ENCODE peak calls at places on chromosomes 6 and 20, in ten cellular contexts. One of them, this sample, is unnamed. For H3K27me3, the result is how much of the 10 kb centered on the place peaks cover.

GRCh38 chr6:41942045-41942851 is 640 bp upstream of the CCND3 start:
- DNase-seq in H1: no peak
- DNase-seq in naive thymus-derived CD4-positive, alpha-beta T cell: peak
- DNase-seq in left lung: no peak
- DNase-seq in body of pancreas: no peak
- DNase-seq in CD8-positive, alpha-beta T cell: no peak
- DNase-seq in esophagus squamous epithelium: no peak
- DNase-seq in brain microvascular endothelial cell: no peak
- DNase-seq in endodermal cell: no peak
- DNase-seq in cardiac muscle cell: no peak
- DNase-seq in this sample: no peak

GRCh38 chr6:29447670-29448069 is 8.6 kb downstream of the OR10C1 start:
- DNase-seq in H1: peak
- DNase-seq in esophagus squamous epithelium: no peak
- DNase-seq in naive thymus-derived CD4-positive, alpha-beta T cell: no peak
- DNase-seq in brain microvascular endothelial cell: peak
- DNase-seq in endodermal cell: no peak
- DNase-seq in cardiac muscle cell: peak
- DNase-seq in body of pancreas: no peak
- DNase-seq in CD8-positive, alpha-beta T cell: no peak
- DNase-seq in left lung: no peak
- DNase-seq in this sample: no peak

GRCh38 chr6:166849762-166850181 is 106.6 kb downstream of the RNASET2 start:
- DNase-seq in naive thymus-derived CD4-positive, alpha-beta T cell: no peak
- DNase-seq in esophagus squamous epithelium: no peak
- DNase-seq in cardiac muscle cell: no peak
- DNase-seq in brain microvascular endothelial cell: peak
- DNase-seq in H1: no peak
- DNase-seq in CD8-positive, alpha-beta T cell: no peak
- DNase-seq in endodermal cell: no peak
- DNase-seq in left lung: no peak
- DNase-seq in body of pancreas: no peak
- DNase-seq in this sample: peak

GRCh38 chr6:163661271-163661671 is 246.8 kb downstream of the QKI start:
- DNase-seq in left lung: no peak
- DNase-seq in esophagus squamous epithelium: no peak
- DNase-seq in CD8-positive, alpha-beta T cell: no peak
- DNase-seq in body of pancreas: no peak
- DNase-seq in cardiac muscle cell: no peak
- DNase-seq in naive thymus-derived CD4-positive, alpha-beta T cell: no peak
- DNase-seq in brain microvascular endothelial cell: no peak
- DNase-seq in endodermal cell: no peak
- DNase-seq in H1: no peak
- DNase-seq in this sample: no peak

GRCh38 chr20:53319716-53320115 is 273.9 kb downstream of the ZNF217 start:
- DNase-seq in cardiac muscle cell: no peak
- DNase-seq in esophagus squamous epithelium: no peak
- DNase-seq in H1: no peak
- DNase-seq in CD8-positive, alpha-beta T cell: no peak
- DNase-seq in left lung: no peak
- DNase-seq in brain microvascular endothelial cell: no peak
- DNase-seq in naive thymus-derived CD4-positive, alpha-beta T cell: no peak
- DNase-seq in endodermal cell: no peak
- DNase-seq in body of pancreas: no peak
- DNase-seq in this sample: no peak

GRCh38 chr6:37284781-37285180 is 26.8 kb upstream of the TMEM217 start:
- DNase-seq in endodermal cell: no peak
- DNase-seq in left lung: no peak
- DNase-seq in esophagus squamous epithelium: no peak
- DNase-seq in naive thymus-derived CD4-positive, alpha-beta T cell: no peak
- DNase-seq in body of pancreas: no peak
- DNase-seq in H1: no peak
- DNase-seq in brain microvascular endothelial cell: no peak
- DNase-seq in CD8-positive, alpha-beta T cell: no peak
- DNase-seq in cardiac muscle cell: no peak
- DNase-seq in this sample: no peak

GRCh38 chr6:75144396-75144795 is 61.5 kb downstream of the COL12A1 start:
- DNase-seq in CD8-positive, alpha-beta T cell: no peak
- DNase-seq in brain microvascular endothelial cell: no peak
- DNase-seq in endodermal cell: no peak
- DNase-seq in cardiac muscle cell: no peak
- DNase-seq in esophagus squamous epithelium: no peak
- DNase-seq in H1: no peak
- DNase-seq in body of pancreas: no peak
- DNase-seq in naive thymus-derived CD4-positive, alpha-beta T cell: no peak
- DNase-seq in left lung: no peak
- DNase-seq in this sample: no peak

GRCh38 chr20:63232235-63233060 is 3.3 kb upstream of the BIRC7 start:
- DNase-seq in body of pancreas: no peak
- DNase-seq in naive thymus-derived CD4-positive, alpha-beta T cell: no peak
- DNase-seq in left lung: peak
- DNase-seq in cardiac muscle cell: no peak
- DNase-seq in endodermal cell: no peak
- DNase-seq in CD8-positive, alpha-beta T cell: no peak
- DNase-seq in brain microvascular endothelial cell: peak
- DNase-seq in H1: no peak
- DNase-seq in esophagus squamous epithelium: no peak
- DNase-seq in this sample: no peak

GRCh38 chr6:30450548-30450907 is 38.8 kb upstream of the HLA-E start:
- DNase-seq in naive thymus-derived CD4-positive, alpha-beta T cell: no peak
- DNase-seq in H1: no peak
- DNase-seq in endodermal cell: no peak
- DNase-seq in cardiac muscle cell: no peak
- DNase-seq in body of pancreas: no peak
- DNase-seq in esophagus squamous epithelium: no peak
- DNase-seq in left lung: no peak
- DNase-seq in CD8-positive, alpha-beta T cell: no peak
- DNase-seq in brain microvascular endothelial cell: no peak
- DNase-seq in this sample: no peak

GRCh38 chr6:30446259-30446658 is 43.0 kb upstream of the HLA-E start:
- DNase-seq in cardiac muscle cell: no peak
- DNase-seq in H1: no peak
- DNase-seq in naive thymus-derived CD4-positive, alpha-beta T cell: no peak
- DNase-seq in body of pancreas: no peak
- DNase-seq in left lung: no peak
- DNase-seq in esophagus squamous epithelium: no peak
- DNase-seq in endodermal cell: no peak
- DNase-seq in CD8-positive, alpha-beta T cell: no peak
- DNase-seq in brain microvascular endothelial cell: no peak
- DNase-seq in this sample: no peak

GRCh38 chr6:30447237-30447636 is 42.1 kb upstream of the HLA-E start:
- DNase-seq in left lung: no peak
- DNase-seq in naive thymus-derived CD4-positive, alpha-beta T cell: no peak
- DNase-seq in H1: peak
- DNase-seq in body of pancreas: no peak
- DNase-seq in endodermal cell: peak
- DNase-seq in cardiac muscle cell: peak
- DNase-seq in CD8-positive, alpha-beta T cell: no peak
- DNase-seq in esophagus squamous epithelium: no peak
- DNase-seq in brain microvascular endothelial cell: peak
- DNase-seq in this sample: no peak

GRCh38 chr6:30452736-30453507 is 36.4 kb upstream of the HLA-E start:
- DNase-seq in H1: no peak
- DNase-seq in body of pancreas: no peak
- DNase-seq in naive thymus-derived CD4-positive, alpha-beta T cell: no peak
- DNase-seq in esophagus squamous epithelium: no peak
- DNase-seq in CD8-positive, alpha-beta T cell: no peak
- DNase-seq in cardiac muscle cell: no peak
- DNase-seq in left lung: no peak
- DNase-seq in endodermal cell: no peak
- DNase-seq in brain microvascular endothelial cell: no peak
- DNase-seq in this sample: no peak

DNA sequence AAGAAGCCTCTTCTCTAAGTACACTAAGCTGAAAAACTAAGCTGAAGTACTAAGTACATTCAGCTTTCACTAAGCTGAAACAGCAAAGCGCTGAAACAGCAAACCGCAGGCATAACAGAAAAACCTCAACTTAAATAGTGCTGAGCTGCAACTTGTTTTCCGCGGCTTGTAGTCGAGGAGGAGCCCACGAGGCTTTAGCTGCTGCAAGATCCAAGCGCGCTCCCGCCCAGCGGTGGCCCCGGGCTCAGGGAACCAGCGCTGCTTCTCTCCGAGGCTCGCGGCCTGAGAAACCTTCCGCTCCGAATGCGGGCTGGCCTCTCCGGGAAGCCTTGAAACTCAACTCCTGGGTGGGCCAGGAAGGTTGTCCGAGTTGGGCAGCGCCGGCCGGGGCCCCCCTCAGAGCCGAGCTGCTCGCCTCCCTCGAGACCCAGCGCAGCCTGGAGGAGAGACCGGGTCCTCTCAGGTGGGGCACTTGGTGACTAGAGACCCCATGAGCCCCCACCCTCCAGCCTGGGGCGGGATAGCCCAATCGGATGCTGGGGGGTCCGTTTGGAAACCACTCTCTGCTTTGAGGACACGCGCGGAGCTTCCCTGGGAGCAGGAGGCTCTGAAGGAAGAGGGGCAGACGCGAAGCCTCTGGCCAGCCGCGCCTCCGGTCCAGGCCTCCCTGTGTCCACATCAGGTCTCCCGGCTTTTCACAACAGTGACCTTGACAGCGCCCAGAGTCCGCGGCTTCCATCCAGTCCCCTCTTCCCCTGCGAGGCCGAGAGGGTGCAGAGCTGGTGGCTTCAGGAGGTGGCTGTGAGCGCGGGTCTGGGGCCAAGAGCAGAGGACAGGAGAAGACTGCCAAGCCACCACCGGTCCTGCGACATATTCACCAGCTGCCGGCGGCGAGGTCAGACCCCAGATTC is 38.1 kb upstream of the HLA-E start:
- DNase-seq in naive thymus-derived CD4-positive, alpha-beta T cell: peak
- DNase-seq in esophagus squamous epithelium: no peak
- DNase-seq in CD8-positive, alpha-beta T cell: peak
- DNase-seq in body of pancreas: peak
- DNase-seq in left lung: peak
- DNase-seq in brain microvascular endothelial cell: peak
- DNase-seq in H1: no peak
- DNase-seq in endodermal cell: peak
- DNase-seq in cardiac muscle cell: no peak
- DNase-seq in this sample: peak
- H3K27me3 ChIP-seq in naive thymus-derived CD4-positive, alpha-beta T cell: under half
- H3K27me3 ChIP-seq in esophagus squamous epithelium: under half
- H3K27me3 ChIP-seq in CD8-positive, alpha-beta T cell: under half
- H3K27me3 ChIP-seq in body of pancreas: under half
- H3K27me3 ChIP-seq in left lung: half or more
- H3K27me3 ChIP-seq in brain microvascular endothelial cell: half or more
- H3K27me3 ChIP-seq in H1: under half
- H3K27me3 ChIP-seq in endodermal cell: half or more
- H3K27me3 ChIP-seq in cardiac muscle cell: half or more
- H3K27me3 ChIP-seq in this sample: under half

GRCh38 chr6:167881327-167881726 is 54.6 kb downstream of the AFDN start:
- DNase-seq in CD8-positive, alpha-beta T cell: no peak
- DNase-seq in naive thymus-derived CD4-positive, alpha-beta T cell: no peak
- DNase-seq in H1: no peak
- DNase-seq in brain microvascular endothelial cell: no peak
- DNase-seq in esophagus squamous epithelium: no peak
- DNase-seq in body of pancreas: no peak
- DNase-seq in cardiac muscle cell: no peak
- DNase-seq in endodermal cell: peak
- DNase-seq in left lung: no peak
- DNase-seq in this sample: no peak

GRCh38 chr6:167872538-167873210 is 46.0 kb downstream of the AFDN start:
- DNase-seq in esophagus squamous epithelium: no peak
- DNase-seq in H1: no peak
- DNase-seq in CD8-positive, alpha-beta T cell: no peak
- DNase-seq in endodermal cell: no peak
- DNase-seq in naive thymus-derived CD4-positive, alpha-beta T cell: no peak
- DNase-seq in brain microvascular endothelial cell: no peak
- DNase-seq in cardiac muscle cell: no peak
- DNase-seq in left lung: no peak
- DNase-seq in body of pancreas: no peak
- DNase-seq in this sample: no peak

GRCh38 chr6:167882244-167882643 is 55.5 kb downstream of the AFDN start:
- DNase-seq in body of pancreas: no peak
- DNase-seq in esophagus squamous epithelium: no peak
- DNase-seq in H1: no peak
- DNase-seq in brain microvascular endothelial cell: no peak
- DNase-seq in naive thymus-derived CD4-positive, alpha-beta T cell: no peak
- DNase-seq in CD8-positive, alpha-beta T cell: no peak
- DNase-seq in endodermal cell: no peak
- DNase-seq in cardiac muscle cell: no peak
- DNase-seq in left lung: no peak
- DNase-seq in this sample: no peak

GRCh38 chr6:167879612-167880011 is 52.9 kb downstream of the AFDN start:
- DNase-seq in naive thymus-derived CD4-positive, alpha-beta T cell: no peak
- DNase-seq in H1: no peak
- DNase-seq in CD8-positive, alpha-beta T cell: no peak
- DNase-seq in esophagus squamous epithelium: no peak
- DNase-seq in brain microvascular endothelial cell: no peak
- DNase-seq in cardiac muscle cell: no peak
- DNase-seq in body of pancreas: no peak
- DNase-seq in left lung: no peak
- DNase-seq in endodermal cell: no peak
- DNase-seq in this sample: no peak

DNA sequence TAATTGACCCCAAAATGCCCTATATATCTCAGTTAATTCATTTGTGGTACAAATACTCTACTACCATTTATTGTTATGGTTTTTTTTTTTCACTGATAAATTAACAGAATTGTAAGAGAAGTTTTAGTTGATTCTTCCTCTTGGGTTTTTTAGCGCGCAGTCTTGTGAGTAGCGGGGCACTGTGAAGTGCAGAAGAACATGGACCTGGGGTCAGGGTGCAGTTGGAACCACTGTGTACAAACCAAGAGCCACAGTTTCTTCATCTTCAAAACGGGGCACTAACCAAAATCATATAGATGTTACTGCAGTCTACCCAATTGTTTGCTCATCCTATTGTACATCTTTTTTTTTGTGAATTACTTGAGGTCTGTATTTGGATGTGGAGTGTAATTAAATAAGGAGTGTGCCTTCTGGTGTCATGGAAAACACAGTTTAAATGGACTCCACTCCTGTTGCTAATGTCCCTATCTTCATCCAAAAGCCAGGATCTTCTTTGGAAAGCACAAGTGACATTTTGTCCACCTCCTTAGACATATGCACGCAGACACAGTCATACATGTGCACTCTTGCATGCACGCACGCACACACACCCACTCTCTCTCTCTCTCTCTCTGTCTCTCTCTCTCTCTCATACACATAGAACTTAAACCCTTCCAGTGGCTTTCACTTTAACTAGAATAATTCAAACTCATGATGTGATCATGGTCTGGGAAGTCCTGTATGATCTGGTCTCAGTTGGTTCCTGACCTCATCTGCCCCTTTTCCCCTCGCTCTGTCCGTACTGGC is 51.5 kb downstream of the AFDN start:
- DNase-seq in CD8-positive, alpha-beta T cell: no peak
- DNase-seq in left lung: no peak
- DNase-seq in esophagus squamous epithelium: no peak
- DNase-seq in cardiac muscle cell: no peak
- DNase-seq in brain microvascular endothelial cell: no peak
- DNase-seq in endodermal cell: no peak
- DNase-seq in body of pancreas: no peak
- DNase-seq in naive thymus-derived CD4-positive, alpha-beta T cell: no peak
- DNase-seq in H1: no peak
- DNase-seq in this sample: no peak
- H3K27ac ChIP-seq in CD8-positive, alpha-beta T cell: no peak
- H3K27ac ChIP-seq in left lung: no peak
- H3K27ac ChIP-seq in esophagus squamous epithelium: no peak
- H3K27ac ChIP-seq in cardiac muscle cell: peak
- H3K27ac ChIP-seq in brain microvascular endothelial cell: no peak
- H3K27ac ChIP-seq in endodermal cell: no peak
- H3K27ac ChIP-seq in body of pancreas: no peak
- H3K27ac ChIP-seq in naive thymus-derived CD4-positive, alpha-beta T cell: no peak
- H3K27ac ChIP-seq in H1: no peak
- H3K27ac ChIP-seq in this sample: no peak

GRCh38 chr6:150056156-150056555 is 12.8 kb downstream of the ULBP3 start:
- DNase-seq in cardiac muscle cell: no peak
- DNase-seq in brain microvascular endothelial cell: no peak
- DNase-seq in endodermal cell: peak
- DNase-seq in naive thymus-derived CD4-positive, alpha-beta T cell: no peak
- DNase-seq in CD8-positive, alpha-beta T cell: no peak
- DNase-seq in H1: no peak
- DNase-seq in esophagus squamous epithelium: no peak
- DNase-seq in body of pancreas: no peak
- DNase-seq in left lung: no peak
- DNase-seq in this sample: no peak
- H3K27me3 ChIP-seq in cardiac muscle cell: half or more
- H3K27me3 ChIP-seq in brain microvascular endothelial cell: under half
- H3K27me3 ChIP-seq in endodermal cell: half or more
- H3K27me3 ChIP-seq in naive thymus-derived CD4-positive, alpha-beta T cell: under half
- H3K27me3 ChIP-seq in CD8-positive, alpha-beta T cell: under half
- H3K27me3 ChIP-seq in H1: under half
- H3K27me3 ChIP-seq in esophagus squamous epithelium: under half
- H3K27me3 ChIP-seq in body of pancreas: under half
- H3K27me3 ChIP-seq in left lung: under half
- H3K27me3 ChIP-seq in this sample: under half

DNA sequence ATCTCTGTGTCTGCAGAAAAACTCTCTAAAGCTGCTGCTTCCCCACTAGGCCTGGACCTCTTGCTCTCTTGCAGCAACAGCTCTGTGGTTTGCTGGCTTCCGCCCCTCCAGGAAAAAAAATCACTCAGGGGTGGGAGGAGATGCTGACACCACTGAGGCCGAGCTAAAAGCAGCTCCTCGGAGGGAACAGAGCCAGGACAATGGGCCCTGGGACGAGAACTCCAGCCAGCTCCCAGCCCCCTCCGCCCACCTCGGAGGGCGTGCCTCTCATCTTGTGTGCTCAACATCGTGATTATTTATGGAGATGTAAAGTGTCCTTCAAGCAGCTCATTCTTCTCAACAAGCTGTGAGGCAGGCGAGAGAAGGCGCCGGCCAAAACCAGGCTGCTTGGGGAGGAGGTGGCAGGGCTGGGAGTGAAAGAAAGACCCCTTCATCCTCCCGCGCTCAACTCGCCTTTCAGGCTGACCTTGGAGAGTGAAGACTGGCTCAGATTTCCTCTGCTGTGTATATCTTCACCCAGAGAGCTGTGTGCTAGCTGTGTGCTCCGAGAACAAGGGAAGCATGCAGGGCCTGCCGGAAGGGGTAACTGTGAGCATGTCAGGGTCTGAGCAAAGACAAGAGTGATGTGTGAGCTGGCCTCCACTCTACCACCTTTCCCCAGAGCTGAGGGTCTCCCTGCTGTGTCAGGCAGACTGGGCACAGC is 53.6 kb upstream of the LRFN2 start:
- DNase-seq in body of pancreas: no peak
- DNase-seq in endodermal cell: no peak
- DNase-seq in left lung: no peak
- DNase-seq in cardiac muscle cell: peak
- DNase-seq in CD8-positive, alpha-beta T cell: peak
- DNase-seq in esophagus squamous epithelium: no peak
- DNase-seq in naive thymus-derived CD4-positive, alpha-beta T cell: peak
- DNase-seq in H1: no peak
- DNase-seq in brain microvascular endothelial cell: no peak
- DNase-seq in this sample: no peak
- H3K27ac ChIP-seq in body of pancreas: no peak
- H3K27ac ChIP-seq in endodermal cell: peak
- H3K27ac ChIP-seq in left lung: no peak
- H3K27ac ChIP-seq in cardiac muscle cell: peak
- H3K27ac ChIP-seq in CD8-positive, alpha-beta T cell: no peak
- H3K27ac ChIP-seq in esophagus squamous epithelium: no peak
- H3K27ac ChIP-seq in naive thymus-derived CD4-positive, alpha-beta T cell: peak
- H3K27ac ChIP-seq in H1: no peak
- H3K27ac ChIP-seq in brain microvascular endothelial cell: no peak
- H3K27ac ChIP-seq in this sample: no peak

This sample was measured in aorta.